ENCODE peak calls at places on chromosomes 4 and X, in four cellular contexts. K is adipocyte, Y is mesenchymal stem cell, Q is HCT116. G is an unnamed sample. For H3K4me1 and H3K27me3, the result is how much of the 10 kb centered on the place peaks cover.

GRCh38 chr4:99507762-99508161 is 3.1 kb upstream of the C4orf17 start:
- DNase-seq in Q (no peak), Y (no peak), K (no peak), G (no peak)

GRCh38 chr4:126851391-126851790 is 781.4 kb upstream of the INTU start:
- DNase-seq in K (no peak), Q (no peak), Y (peak), G (no peak)

GRCh38 chr4:96247096-96247495 is 407.2 kb downstream of the PDHA2 start:
- DNase-seq in Y (no peak), Q (no peak), K (no peak), G (no peak)

GRCh38 chrX:64570204-64570603 is 175.0 kb upstream of the MTMR8 start:
- DNase-seq in Q (no peak), Y (no peak), K (no peak), G (peak)

GRCh38 chr4:4417886-4418285 is 31.0 kb downstream of the NSG1 start:
- DNase-seq in Q (no peak), K (no peak), Y (no peak), G (no peak)

GRCh38 chr4:60683953-60684352 is 516.2 kb upstream of the ADGRL3 start:
- DNase-seq in Y (peak), Q (no peak), K (peak), G (no peak)

GRCh38 chr4:81052119-81053068 is 21.9 kb downstream of the BMP3 start:
- DNase-seq in Y (peak), Q (peak), K (peak), G (peak)

GRCh38 chrX:49793686-49794085 is 35.4 kb upstream of the PAGE4 start:
- DNase-seq in K (no peak), Q (no peak), Y (no peak), G (no peak)

GRCh38 chr4:115505326-115505725 is 391.9 kb upstream of the NDST4 start:
- DNase-seq in Y (no peak), K (no peak), Q (no peak), G (no peak)

GRCh38 chr4:158814207-158814606 is 45.4 kb downstream of the FNIP2 start:
- DNase-seq in K (no peak), Y (no peak), Q (no peak), G (no peak)

GRCh38 chr4:104420766-104421165 is 73.9 kb downstream of the CXXC4 start:
- DNase-seq in K (no peak), Y (peak), Q (no peak), G (no peak)

GRCh38 chr4:104421576-104421975 is 73.1 kb downstream of the CXXC4 start:
- DNase-seq in K (no peak), Y (peak), Q (no peak), G (no peak)

GRCh38 chr4:104417483-104417882 is 77.2 kb downstream of the CXXC4 start:
- DNase-seq in Y (no peak), K (no peak), Q (no peak), G (no peak)

GRCh38 chr4:104416725-104417363 is 77.8 kb downstream of the CXXC4 start:
- DNase-seq in Q (no peak), Y (no peak), K (no peak), G (no peak)

DNA sequence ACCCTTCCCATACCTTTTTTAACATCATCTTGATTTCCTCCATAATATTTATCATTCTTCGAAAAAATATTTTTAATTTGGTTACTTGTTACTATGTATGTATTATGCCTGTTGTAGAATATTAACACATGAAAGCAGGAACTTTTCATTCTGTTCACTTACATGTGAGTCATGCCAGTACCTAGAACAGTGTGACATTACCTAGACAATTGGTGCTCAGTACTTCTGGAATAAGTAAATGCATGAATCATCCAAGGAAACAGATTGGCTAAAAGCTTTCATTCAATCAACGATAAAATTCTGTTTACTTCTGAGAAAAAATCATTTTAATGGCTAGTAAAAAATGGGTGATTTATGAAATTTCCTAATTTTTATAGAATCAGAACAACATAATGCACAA is 76.4 kb downstream of the CXXC4 start:
- DNase-seq in Q (peak), K (no peak), Y (no peak), G (no peak)
- H3K9ac ChIP-seq in Q (no peak), K (no peak), Y (no peak), G (no peak)

DNA sequence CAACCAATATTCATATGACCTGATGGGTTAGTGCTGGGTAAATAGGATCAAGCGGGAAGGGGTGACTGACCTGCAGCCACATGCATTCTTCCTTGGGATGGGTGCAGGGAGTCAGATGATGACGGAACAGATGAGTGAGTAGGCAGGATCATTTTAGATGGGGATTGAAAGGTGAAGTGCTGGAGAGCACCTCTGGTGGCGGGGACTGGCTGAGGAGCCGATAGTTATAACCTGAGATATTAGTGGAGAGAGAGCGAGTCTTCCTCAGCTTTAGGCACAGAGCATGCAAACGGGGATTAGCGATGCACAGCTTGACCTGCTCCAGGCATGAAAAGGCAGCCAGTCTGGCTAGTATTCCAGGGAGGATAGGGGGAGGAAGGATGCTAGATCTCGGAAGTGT is 99.1 kb downstream of the AFF1 start:
- DNase-seq in K (no peak), Y (no peak), Q (no peak), G (no peak)
- H3K4me1 ChIP-seq in K (half or more), Y (under half), Q (under half), G (under half)

DNA sequence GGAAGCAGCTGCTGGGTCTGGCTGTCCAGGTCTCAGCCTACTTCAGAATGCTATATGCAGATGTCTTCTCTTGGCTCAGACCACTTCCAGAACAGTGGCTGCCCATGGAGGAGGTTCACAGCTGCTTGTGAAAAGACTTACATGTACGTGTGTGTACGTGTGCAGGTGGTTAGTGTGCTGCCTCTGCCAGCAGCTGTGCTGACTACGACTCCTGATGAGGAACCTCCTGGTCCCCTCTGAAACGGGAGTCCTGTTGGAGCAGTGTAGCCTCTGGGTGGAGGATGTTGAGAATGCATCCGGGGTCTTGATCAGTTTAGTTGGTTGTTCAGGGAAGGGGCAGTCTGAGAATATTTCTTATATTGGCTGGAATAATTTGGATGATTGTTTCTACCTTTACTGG is 155.9 kb upstream of the WDR1 start:
- DNase-seq in Y (no peak), Q (no peak), K (no peak), G (no peak)
- H3K27me3 ChIP-seq in Y (under half), Q (under half), K (under half), G (under half)

DNA sequence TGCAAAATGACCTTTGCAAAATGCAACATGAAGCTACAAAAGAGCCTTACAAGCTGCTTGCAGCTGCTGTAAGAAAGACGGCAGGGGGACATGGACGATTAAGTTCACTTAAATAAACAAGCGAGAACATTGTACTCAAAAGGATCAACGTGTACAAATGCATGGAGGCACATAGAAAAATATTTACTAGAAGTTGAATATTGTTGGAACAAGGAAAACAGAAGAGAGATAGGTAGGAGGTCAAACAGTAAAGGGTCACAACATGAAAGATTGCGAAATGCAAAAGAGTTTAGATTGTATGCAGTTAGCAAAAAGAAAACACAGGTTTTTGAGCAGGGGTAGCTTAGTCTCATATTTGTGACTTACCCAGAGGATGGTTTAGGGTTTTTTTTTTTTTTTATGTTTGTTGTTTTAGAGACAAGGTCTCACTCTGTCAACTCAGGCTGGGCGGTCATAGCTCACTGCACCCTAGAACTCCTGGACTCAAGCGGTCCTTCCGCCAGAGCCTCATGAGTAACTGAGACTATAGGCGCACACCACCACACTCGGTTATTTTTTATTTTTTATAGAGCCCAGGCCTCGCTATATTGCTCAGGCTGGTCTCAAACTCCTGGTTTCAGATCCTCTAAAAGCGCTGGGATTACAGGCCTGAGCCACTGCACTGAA is 1.4 kb upstream of the PHF8 start:
- DNase-seq in Y (peak), K (no peak), Q (no peak), G (no peak)
- H3K9ac ChIP-seq in Y (no peak), K (no peak), Q (peak), G (peak)

DNA sequence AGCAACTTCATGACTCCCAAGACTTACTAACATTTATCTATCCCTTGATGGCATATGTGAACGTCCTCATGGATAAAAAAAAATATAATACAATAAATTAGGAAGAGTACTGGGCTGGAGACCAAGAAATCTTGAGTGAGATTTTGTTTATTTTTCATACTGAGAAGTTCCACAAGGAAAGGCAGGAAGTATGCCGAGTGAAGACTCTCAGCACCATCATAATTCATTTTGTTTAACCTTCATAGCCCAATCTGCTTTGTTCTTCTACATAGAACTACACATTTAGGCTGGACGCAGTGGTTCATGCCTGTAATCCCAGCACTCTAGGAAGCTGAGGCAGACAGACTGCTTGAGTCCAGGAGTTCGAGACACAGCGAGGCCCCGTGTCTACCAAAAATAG is 198.3 kb downstream of the NSUN7 start:
- DNase-seq in K (no peak), Y (no peak), Q (no peak), G (no peak)
- H3K4me1 ChIP-seq in K (under half), Y (under half), Q (under half), G (under half)

GRCh38 chrX:641671-642435 is 11.3 kb downstream of the SHOX start:
- DNase-seq in K (no peak), Q (no peak), Y (no peak), G (no peak)
- H3K27me3 ChIP-seq in K (under half), Q (under half), Y (half or more), G (half or more)

DNA sequence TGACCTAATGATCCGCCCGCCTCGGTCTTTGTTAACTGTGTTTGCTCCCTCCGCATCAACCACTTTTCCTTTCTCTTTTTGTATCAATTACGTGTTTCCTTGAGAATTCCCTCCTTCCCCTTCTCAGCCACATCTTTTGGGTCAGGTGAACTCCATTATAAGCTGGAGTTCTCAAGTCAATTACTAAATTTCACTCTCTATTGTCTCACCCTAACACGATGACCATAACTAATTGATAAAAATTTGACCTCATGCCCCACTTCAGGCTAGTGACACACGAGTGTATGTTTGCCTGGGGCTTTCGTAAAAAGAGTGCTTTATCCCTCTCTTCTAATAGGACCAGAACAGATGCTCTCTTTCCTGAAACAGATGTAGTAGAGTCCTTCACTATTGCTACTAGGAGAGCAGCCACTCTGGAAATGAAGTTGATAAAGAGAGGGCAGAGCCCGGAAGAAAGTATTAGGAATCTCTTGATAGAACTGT is 403.6 kb upstream of the ANXA10 start:
- DNase-seq in Q (no peak), Y (no peak), K (no peak), G (no peak)
- H3K9ac ChIP-seq in Q (no peak), Y (no peak), K (no peak), G (no peak)

DNA sequence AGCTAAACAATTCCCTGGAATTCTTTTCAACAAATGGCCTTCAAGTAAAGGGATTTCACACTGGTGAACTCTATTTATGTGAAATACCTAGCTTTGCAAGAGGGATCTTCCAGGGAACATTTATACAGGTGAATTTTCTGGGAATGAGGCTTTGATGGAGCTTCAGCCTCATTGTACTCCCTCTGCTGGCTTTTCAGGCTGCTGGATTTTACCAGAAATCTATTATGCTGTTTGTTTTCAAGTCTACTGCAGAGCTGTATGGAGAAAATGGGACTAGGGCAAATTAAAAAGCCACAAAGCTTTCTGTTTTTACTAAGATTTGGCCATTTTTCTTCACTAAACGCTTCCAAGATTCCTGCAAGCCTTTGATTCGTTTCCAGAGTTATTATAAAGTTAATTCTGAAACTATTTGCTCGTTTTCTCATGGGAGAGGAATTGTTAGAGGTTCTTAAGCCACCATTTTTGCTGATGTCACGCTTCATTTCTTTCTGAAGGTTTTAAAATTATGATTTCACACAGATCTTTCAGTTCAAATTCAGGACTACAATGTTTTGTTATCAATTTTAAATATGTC is 31.6 kb downstream of the KDM6A start:
- DNase-seq in K (peak), Y (no peak), Q (no peak), G (no peak)
- H3K4me1 ChIP-seq in K (under half), Y (under half), Q (under half), G (under half)